ENCODE peak calls at places on chromosomes 2 and 18, in seven cellular contexts. S is transverse colon; C is ascending aorta; N is SW480; V is non-pigmented ciliary epithelial cell; F is activated naive CD8-positive, alpha-beta T cell treated with anti-CD3 and anti-CD28 coated beads for 36 hours; G is neural crest cell. R is an unnamed sample.

GRCh38 chr2:15159751-15160177 is 401.4 kb downstream of the NBAS start:
- DNase-seq in S (no peak), C (no peak), N (peak), V (peak), F (no peak), G (peak), R (no peak)

GRCh38 chr18:23828426-23828825 is 139.2 kb downstream of the LAMA3 start:
- DNase-seq in S (no peak), C (no peak), N (peak), V (peak), F (peak), G (no peak), R (peak)

GRCh38 chr2:63571291-63571690 is 17.0 kb downstream of the WDPCP start:
- DNase-seq in S (no peak), C (no peak), N (no peak), V (no peak), F (no peak), G (no peak), R (no peak)

GRCh38 chr2:179467111-179467510 is 202.5 kb upstream of the SESTD1 start:
- DNase-seq in S (no peak), C (no peak), N (no peak), V (no peak), F (no peak), G (no peak), R (no peak)

GRCh38 chr2:104866122-104866864 is 12.4 kb downstream of the POU3F3 start:
- DNase-seq in S (no peak), C (no peak), N (no peak), V (no peak), F (no peak), G (no peak), R (no peak)

GRCh38 chr2:188425266-188425665 is 133.6 kb downstream of the GULP1 start:
- DNase-seq in S (no peak), C (no peak), N (no peak), V (no peak), F (no peak), G (no peak), R (no peak)

GRCh38 chr2:178819992-178820391 is 12.8 kb upstream of the TTN start:
- DNase-seq in S (no peak), C (no peak), N (no peak), V (peak), F (peak), G (no peak), R (no peak)

GRCh38 chr2:161423351-161424178 is 7.5 kb downstream of the TBR1 start:
- DNase-seq in S (peak), C (no peak), N (no peak), V (no peak), F (no peak), G (peak), R (peak)

GRCh38 chr2:136381722-136382633 is 264.0 kb upstream of the CXCR4 start:
- DNase-seq in S (peak), C (peak), N (no peak), V (no peak), F (peak), G (no peak), R (peak)

GRCh38 chr2:238425979-238426567 is 654 bp upstream of the ASB1 start:
- DNase-seq in S (no peak), C (peak), N (peak), V (peak), F (no peak), G (peak), R (no peak)

GRCh38 chr2:173462908-173463840 is 108.5 kb downstream of the CDCA7 start:
- DNase-seq in S (peak), C (no peak), N (peak), V (no peak), F (no peak), G (no peak), R (no peak)

GRCh38 chr2:236642584-236643291 is 73.1 kb downstream of the ACKR3 start:
- DNase-seq in S (peak), C (peak), N (peak), V (peak), F (no peak), G (no peak), R (no peak)

GRCh38 chr2:124161542-124161941 is 136.5 kb downstream of the CNTNAP5 start:
- DNase-seq in S (no peak), C (no peak), N (no peak), V (no peak), F (no peak), G (no peak), R (no peak)

GRCh38 chr2:3428577-3428976 is 49.1 kb downstream of the TRAPPC12 start:
- DNase-seq in S (no peak), C (no peak), N (no peak), V (no peak), F (no peak), G (no peak), R (no peak)

GRCh38 chr2:65133626-65134025 is 3.7 kb upstream of the RAB1A start:
- DNase-seq in S (no peak), C (no peak), N (no peak), V (no peak), F (no peak), G (no peak), R (no peak)

GRCh38 chr2:83990601-83991000 is 468.5 kb downstream of the SUCLG1 start:
- DNase-seq in S (no peak), C (no peak), N (no peak), V (no peak), F (no peak), G (no peak), R (no peak)

GRCh38 chr2:59458862-59459261 is 1094.6 kb downstream of the BCL11A start:
- DNase-seq in S (no peak), C (no peak), N (no peak), V (no peak), F (no peak), G (no peak), R (no peak)

R was measured in activated naive CD4-positive, alpha-beta T cell treated with Interleukin-2 at 50 U/mL for 16 hours.